ENCODE peak calls at places on chromosomes 2 and 18, in five cellular contexts. N is K562, O is HepG2, S is H1, L is GM12878. E is an unnamed sample.

GRCh38 chr18:72235422-72235821 is 308.7 kb downstream of the CBLN2 start:
- DNase-seq in N (no peak), O (no peak), S (peak), L (no peak), E (no peak)

GRCh38 chr2:216777637-216778273 is 82.1 kb downstream of the TNP1 start:
- DNase-seq in N (peak), O (peak), S (peak), L (peak), E (peak)

GRCh38 chr2:155372969-155373368 is 674.5 kb downstream of the KCNJ3 start:
- DNase-seq in N (no peak), O (no peak), S (no peak), L (no peak), E (peak)

GRCh38 chr2:168189835-168190426 is 57.5 kb downstream of the STK39 start:
- DNase-seq in N (no peak), O (no peak), S (no peak), L (no peak), E (peak)

GRCh38 chr2:25082002-25082622 is 40.2 kb downstream of the EFR3B start:
- DNase-seq in N (no peak), O (no peak), S (no peak), L (no peak), E (no peak)

GRCh38 chr2:43171789-43172188 is 54.6 kb downstream of the ZFP36L2 start:
- DNase-seq in N (peak), O (peak), S (no peak), L (no peak), E (no peak)

GRCh38 chr2:211955648-211956047 is 583.0 kb downstream of the ERBB4 start:
- DNase-seq in N (no peak), O (no peak), S (no peak), L (no peak), E (no peak)

GRCh38 chr18:75261430-75262223 is 51.0 kb downstream of the TSHZ1 start:
- DNase-seq in N (no peak), O (no peak), S (no peak), L (peak), E (no peak)

GRCh38 chr18:23191952-23192662 is 56.8 kb downstream of the CABLES1 start:
- DNase-seq in N (no peak), O (no peak), S (no peak), L (no peak), E (no peak)

GRCh38 chr2:217277646-217278048 is 417.8 kb upstream of the TNP1 start:
- DNase-seq in N (no peak), O (peak), S (no peak), L (no peak), E (no peak)

DNA sequence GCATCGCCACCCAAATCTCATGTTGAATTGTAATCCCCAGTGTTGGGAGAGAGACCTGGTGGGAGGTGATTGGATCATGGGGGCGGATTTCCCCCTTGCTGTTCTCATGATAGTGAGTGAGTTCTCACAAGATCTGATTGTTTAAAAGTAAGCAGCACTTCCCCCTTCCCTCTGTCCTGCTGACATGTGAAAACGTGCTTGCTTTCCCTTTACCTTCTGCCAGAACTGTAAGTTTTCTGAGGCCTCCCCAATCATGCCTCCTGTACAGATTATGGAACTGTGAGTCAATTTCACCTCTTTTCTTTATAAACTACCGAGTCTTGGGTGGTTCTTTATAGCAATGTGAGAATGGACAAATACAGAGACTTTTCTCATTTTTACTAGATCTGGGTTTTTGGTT is 161.4 kb upstream of the SP5 start:
- DNase-seq in N (no peak), O (no peak), S (no peak), L (no peak), E (no peak)
- TF ChIP-seq SRF in N (no peak), O (no peak), S (no peak), L (no peak), E (no peak)

DNA sequence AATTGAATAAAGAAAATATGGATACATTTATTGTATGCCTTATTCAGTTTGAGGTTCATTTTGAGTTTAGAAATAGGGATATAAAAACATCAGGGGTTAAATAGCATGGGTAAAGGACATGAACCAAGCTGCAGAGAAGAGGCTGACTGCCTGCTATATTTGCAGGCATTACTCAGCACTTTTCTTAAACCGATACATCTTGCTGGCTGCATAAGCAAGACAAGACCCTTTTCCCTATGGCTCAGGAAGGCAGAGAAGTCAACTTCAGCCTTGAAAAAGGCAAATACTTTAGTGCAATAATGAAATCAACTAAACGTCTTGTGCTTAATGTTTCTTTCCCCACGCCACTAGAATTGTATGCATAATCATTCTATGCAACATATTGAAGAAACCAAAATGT is 36.4 kb downstream of the SCN1A start:
- DNase-seq in N (no peak), O (no peak), S (no peak), L (no peak), E (no peak)
- TF ChIP-seq SIN3A in N (no peak), O (no peak), S (no peak), L (no peak), E (no peak)

GRCh38 chr2:113263546-113263945 is 15.2 kb downstream of the PAX8 start:
- DNase-seq in N (no peak), O (no peak), S (no peak), L (no peak), E (no peak)

GRCh38 chr2:113264713-113265403 is 13.9 kb downstream of the PAX8 start:
- DNase-seq in N (no peak), O (no peak), S (no peak), L (no peak), E (no peak)

GRCh38 chr2:113268621-113269360 is 9.9 kb downstream of the PAX8 start:
- DNase-seq in N (no peak), O (no peak), S (no peak), L (no peak), E (no peak)

GRCh38 chr2:113260930-113261329 is 17.8 kb downstream of the PAX8 start:
- DNase-seq in N (no peak), O (no peak), S (no peak), L (no peak), E (no peak)

GRCh38 chr2:113266431-113266830 is 12.3 kb downstream of the PAX8 start:
- DNase-seq in N (no peak), O (no peak), S (no peak), L (no peak), E (no peak)
- TF ChIP-seq YY1 in N (no peak), O (no peak), S (no peak), L (no peak), E (no peak)

GRCh38 chr2:41141146-41141791 is 689.4 kb upstream of the SLC8A1 start:
- DNase-seq in N (no peak), O (peak), S (no peak), L (no peak), E (no peak)

GRCh38 chr2:41142463-41142862 is 690.6 kb upstream of the SLC8A1 start:
- DNase-seq in N (no peak), O (peak), S (no peak), L (no peak), E (no peak)

GRCh38 chr2:41136966-41137494 is 685.1 kb upstream of the SLC8A1 start:
- DNase-seq in N (no peak), O (no peak), S (no peak), L (no peak), E (no peak)
- TF ChIP-seq SRF in N (no peak), O (no peak), S (no peak), L (no peak), E (no peak)

GRCh38 chr2:172735646-172736418 is at the start of gene RAPGEF4:
- DNase-seq in N (no peak), O (no peak), S (no peak), L (no peak), E (no peak)
- TF ChIP-seq SIN3A in N (no peak), O (no peak), S (no peak), L (no peak), E (no peak)

GRCh38 chr2:10399358-10399757 is 48.8 kb downstream of the ODC1 start:
- DNase-seq in N (no peak), O (no peak), S (no peak), L (no peak), E (no peak)

GRCh38 chr2:10400002-10400401 is 48.1 kb downstream of the ODC1 start:
- DNase-seq in N (no peak), O (no peak), S (no peak), L (no peak), E (no peak)

GRCh38 chr2:10398496-10398895 is 49.6 kb downstream of the ODC1 start:
- DNase-seq in N (no peak), O (no peak), S (no peak), L (no peak), E (no peak)

GRCh38 chr2:10400978-10401951 is 46.9 kb downstream of the ODC1 start:
- DNase-seq in N (no peak), O (peak), S (no peak), L (no peak), E (no peak)

DNA sequence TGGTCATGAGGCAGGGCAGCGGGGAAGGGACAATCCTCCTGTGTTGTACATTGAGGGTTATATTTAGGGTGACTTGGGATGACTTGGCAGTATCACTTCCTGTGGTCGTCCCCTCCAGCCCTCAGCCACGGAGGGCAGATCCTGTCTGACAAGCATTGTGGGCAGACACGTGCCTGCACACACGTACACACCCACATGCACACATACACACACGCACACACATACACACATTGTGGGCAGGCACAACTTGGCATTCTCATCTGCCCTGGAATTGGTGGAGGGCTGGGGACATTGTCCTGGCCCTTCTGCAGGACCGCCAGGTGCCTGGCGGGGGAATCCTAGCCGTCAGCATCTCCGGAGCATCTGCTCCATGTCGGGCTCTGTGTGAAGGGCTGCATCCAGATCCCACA is 47.6 kb downstream of the ODC1 start:
- DNase-seq in N (no peak), O (no peak), S (no peak), L (peak), E (no peak)
- TF ChIP-seq YY1 in N (no peak), O (no peak), S (no peak), L (no peak), E (no peak)

GRCh38 chr2:149552226-149552625 is 35.3 kb downstream of the MMADHC start:
- DNase-seq in N (no peak), O (no peak), S (no peak), L (no peak), E (no peak)
- TF ChIP-seq SRF in N (no peak), O (no peak), S (no peak), L (no peak), E (no peak)